ENCODE peak calls at places on chromosomes 13 and 19, in five cellular contexts. M, F, I, O and A are unnamed samples.

GRCh38 chr19:53868091-53868891 is 608 bp downstream of the MYADM start:
- ATAC-seq in F (peak; percentile 26), M (peak; percentile 10), I (peak; percentile 24), O (peak; percentile 11), A (no peak)

GRCh38 chr13:30681489-30682242 is 53.7 kb upstream of the ALOX5AP start:
- ATAC-seq in O (no peak), F (peak; percentile 72), M (peak; percentile 63), I (no peak), A (no peak)

GRCh38 chr13:35179494-35179893 is 237.4 kb downstream of the NBEA start:
- ATAC-seq in O (no peak), M (no peak), I (no peak), F (peak; percentile 32), A (no peak)

GRCh38 chr19:10271543-10272086 is 695 bp downstream of the ICAM1 start:
- ATAC-seq in F (peak; percentile 4), I (peak; percentile 9), M (no peak), O (no peak), A (peak; percentile 52)

GRCh38 chr19:16343156-16343555 is 18.5 kb downstream of the KLF2 start:
- ATAC-seq in O (no peak), M (no peak), F (no peak), I (no peak), A (no peak)

GRCh38 chr13:98447881-98448641 is 128.8 kb downstream of the STK24 start:
- ATAC-seq in M (no peak), F (no peak), O (no peak), I (peak; percentile 22), A (peak; percentile 59)

GRCh38 chr13:75485286-75486062 is 3.5 kb upstream of the TBC1D4 start:
- ATAC-seq in I (no peak), F (no peak), O (no peak), M (no peak), A (no peak)

GRCh38 chr13:108270442-108270841 is 924 bp downstream of the TNFSF13B start:
- ATAC-seq in F (peak; percentile 25), M (no peak), O (no peak), I (peak; percentile 36), A (no peak)

GRCh38 chr13:77696006-77696862 is 1.3 kb upstream of the SLAIN1 start:
- ATAC-seq in I (no peak), F (no peak), M (no peak), O (no peak), A (no peak)

GRCh38 chr13:97194473-97194872 is 27.7 kb upstream of the MBNL2 start:
- ATAC-seq in M (no peak), I (peak; percentile 71), O (no peak), F (no peak), A (no peak)

GRCh38 chr19:45011959-45012358 is 10.7 kb downstream of the RELB start:
- ATAC-seq in F (no peak), I (no peak), O (no peak), M (no peak), A (no peak)

GRCh38 chr19:19662866-19663291 is 597 bp downstream of the ATP13A1 start:
- ATAC-seq in M (no peak), F (no peak), I (peak; percentile 28), O (peak; percentile 19), A (peak; percentile 2)

GRCh38 chr19:36169084-36169760 is 17.0 kb upstream of the COX7A1 start:
- ATAC-seq in M (no peak), F (no peak), I (no peak), O (no peak), A (no peak)

GRCh38 chr13:33383724-33384577 is 98.4 kb upstream of the STARD13 start:
- ATAC-seq in I (no peak), M (no peak), F (no peak), O (no peak), A (no peak)